ENCODE peak calls at places on chromosomes 13 and 19, in eight cellular contexts. X, Y, M, B, T, J, L and Q are unnamed samples.

GRCh38 chr13:23743269-23743668 is 145.9 kb downstream of the MIPEP start:
- DNase-seq in T (no peak), M (no peak), Y (peak; percentile 19), J (peak; percentile 24), B (no peak), L (no peak), X (no peak), Q (no peak)

GRCh38 chr19:13164370-13165090 is 14.3 kb downstream of the IER2 start:
- DNase-seq in J (no peak), B (no peak), L (peak; percentile 98), M (peak; percentile 47), X (peak; percentile 64), T (no peak), Y (peak; percentile 69), Q (peak; percentile 43)

GRCh38 chr19:55947532-55947931 is at the start of gene NLRP8:
- DNase-seq in T (no peak), J (no peak), B (no peak), M (no peak), Y (no peak), L (no peak), X (no peak), Q (no peak)

GRCh38 chr13:45121421-45121820 is 1.1 kb downstream of the GTF2F2 start:
- DNase-seq in J (no peak), B (no peak), X (no peak), L (no peak), Y (no peak), M (no peak), T (no peak), Q (peak; percentile 29)

GRCh38 chr13:31946091-31946770 is 85.3 kb upstream of the FRY start:
- DNase-seq in L (no peak), J (no peak), X (no peak), M (no peak), B (no peak), Y (no peak), T (no peak), Q (no peak)

GRCh38 chr13:97372929-97373328 is 61.0 kb upstream of the RAP2A start:
- DNase-seq in L (no peak), Y (no peak), M (no peak), J (no peak), B (no peak), T (no peak), X (no peak), Q (no peak)

GRCh38 chr19:50882188-50882587 is 8.9 kb downstream of the KLK2 start:
- DNase-seq in X (no peak), L (no peak), M (no peak), T (no peak), J (no peak), B (no peak), Y (no peak), Q (no peak)

GRCh38 chr13:114115191-114115671 is 17.2 kb downstream of the RASA3 start:
- DNase-seq in B (peak; percentile 31), T (peak; percentile 38), J (peak; percentile 48), X (peak; percentile 20), L (peak; percentile 51), M (peak; percentile 29), Y (peak; percentile 62), Q (no peak)

GRCh38 chr19:50197348-50197747 is 6.1 kb upstream of the MYH14 start:
- DNase-seq in Y (no peak), X (no peak), T (no peak), B (no peak), J (no peak), L (no peak), M (no peak), Q (no peak)

GRCh38 chr13:72890546-72890945 is 108.6 kb downstream of the PIBF1 start:
- DNase-seq in J (no peak), T (no peak), B (no peak), M (no peak), Y (no peak), L (no peak), X (no peak), Q (no peak)